ENCODE peak calls at places on chromosomes 11 and 22, in ten cellular contexts. One of them, this sample, is unnamed.

GRCh38 chr11:28529540-28530410 is 421.6 kb downstream of the METTL15 start:
- DNase-seq in lung: no peak
- DNase-seq in BE2C: peak; percentile 7
- DNase-seq in mesendoderm: peak; percentile 63
- DNase-seq in left lung: no peak
- DNase-seq in mucosa of descending colon: peak; percentile 42
- DNase-seq in A549: peak; percentile 40
- DNase-seq in left ventricle myocardium inferior: no peak
- DNase-seq in cardiac muscle cell: peak; percentile 70
- DNase-seq in SK-N-SH: peak; percentile 32
- DNase-seq in this sample: peak; percentile 52

GRCh38 chr11:64396079-64396591 is 37.2 kb downstream of the RPS6KA4 start:
- DNase-seq in lung: no peak
- DNase-seq in BE2C: no peak
- DNase-seq in mesendoderm: peak; percentile 93
- DNase-seq in left lung: no peak
- DNase-seq in mucosa of descending colon: no peak
- DNase-seq in A549: no peak
- DNase-seq in left ventricle myocardium inferior: no peak
- DNase-seq in cardiac muscle cell: peak; percentile 39
- DNase-seq in SK-N-SH: no peak
- DNase-seq in this sample: no peak

GRCh38 chr22:47571616-47572015 is 809.2 kb downstream of the TBC1D22A start:
- DNase-seq in lung: no peak
- DNase-seq in BE2C: no peak
- DNase-seq in mesendoderm: no peak
- DNase-seq in left lung: no peak
- DNase-seq in mucosa of descending colon: no peak
- DNase-seq in A549: no peak
- DNase-seq in left ventricle myocardium inferior: no peak
- DNase-seq in cardiac muscle cell: no peak
- DNase-seq in SK-N-SH: no peak
- DNase-seq in this sample: no peak

GRCh38 chr11:10301656-10302293 is 3.1 kb upstream of the ADM start:
- DNase-seq in lung: no peak
- DNase-seq in BE2C: no peak
- DNase-seq in mesendoderm: no peak
- DNase-seq in left lung: no peak
- DNase-seq in mucosa of descending colon: no peak
- DNase-seq in A549: no peak
- DNase-seq in left ventricle myocardium inferior: no peak
- DNase-seq in cardiac muscle cell: no peak
- DNase-seq in SK-N-SH: no peak
- DNase-seq in this sample: no peak

GRCh38 chr11:115527534-115528125 is 23.4 kb upstream of the CADM1 start:
- DNase-seq in lung: no peak
- DNase-seq in BE2C: no peak
- DNase-seq in mesendoderm: peak; percentile 86
- DNase-seq in left lung: no peak
- DNase-seq in mucosa of descending colon: peak; percentile 39
- DNase-seq in A549: no peak
- DNase-seq in left ventricle myocardium inferior: no peak
- DNase-seq in cardiac muscle cell: no peak
- DNase-seq in SK-N-SH: no peak
- DNase-seq in this sample: peak; percentile 47

GRCh38 chr22:38080847-38081635 is 2.9 kb downstream of the SLC16A8 start:
- DNase-seq in lung: no peak
- DNase-seq in BE2C: peak; percentile 64
- DNase-seq in mesendoderm: peak; percentile 53
- DNase-seq in left lung: peak; percentile 79
- DNase-seq in mucosa of descending colon: peak; percentile 24
- DNase-seq in A549: no peak
- DNase-seq in left ventricle myocardium inferior: peak; percentile 41
- DNase-seq in cardiac muscle cell: peak; percentile 78
- DNase-seq in SK-N-SH: peak; percentile 76
- DNase-seq in this sample: no peak

GRCh38 chr11:102849319-102849718 is 5.9 kb upstream of the MMP3 start:
- DNase-seq in lung: no peak
- DNase-seq in BE2C: no peak
- DNase-seq in mesendoderm: no peak
- DNase-seq in left lung: no peak
- DNase-seq in mucosa of descending colon: no peak
- DNase-seq in A549: no peak
- DNase-seq in left ventricle myocardium inferior: no peak
- DNase-seq in cardiac muscle cell: no peak
- DNase-seq in SK-N-SH: no peak
- DNase-seq in this sample: no peak

GRCh38 chr22:29344137-29344536 is 28.6 kb upstream of the RASL10A start:
- DNase-seq in lung: peak; percentile 72
- DNase-seq in BE2C: peak; percentile 87
- DNase-seq in mesendoderm: peak; percentile 37
- DNase-seq in left lung: peak; percentile 85
- DNase-seq in mucosa of descending colon: no peak
- DNase-seq in A549: peak; percentile 28
- DNase-seq in left ventricle myocardium inferior: peak; percentile 78
- DNase-seq in cardiac muscle cell: peak; percentile 55
- DNase-seq in SK-N-SH: peak; percentile 76
- DNase-seq in this sample: no peak

GRCh38 chr11:9525116-9525515 is 48.4 kb upstream of the WEE1 start:
- DNase-seq in lung: no peak
- DNase-seq in BE2C: no peak
- DNase-seq in mesendoderm: no peak
- DNase-seq in left lung: no peak
- DNase-seq in mucosa of descending colon: no peak
- DNase-seq in A549: no peak
- DNase-seq in left ventricle myocardium inferior: no peak
- DNase-seq in cardiac muscle cell: no peak
- DNase-seq in SK-N-SH: no peak
- DNase-seq in this sample: peak; percentile 66

GRCh38 chr11:61488651-61489291 is 19.8 kb upstream of the LRRC10B start:
- DNase-seq in lung: no peak
- DNase-seq in BE2C: peak; percentile 42
- DNase-seq in mesendoderm: peak; percentile 71
- DNase-seq in left lung: no peak
- DNase-seq in mucosa of descending colon: peak; percentile 86
- DNase-seq in A549: no peak
- DNase-seq in left ventricle myocardium inferior: peak; percentile 81
- DNase-seq in cardiac muscle cell: peak; percentile 42
- DNase-seq in SK-N-SH: peak; percentile 51
- DNase-seq in this sample: peak; percentile 71
- H3K4me3 ChIP-seq in lung: no peak overlapping the region
- H3K4me3 ChIP-seq in BE2C: peak overlapping the region; percentile 32
- H3K4me3 ChIP-seq in mesendoderm: no peak overlapping the region
- H3K4me3 ChIP-seq in left lung: no peak overlapping the region
- H3K4me3 ChIP-seq in mucosa of descending colon: no peak overlapping the region
- H3K4me3 ChIP-seq in A549: no peak overlapping the region
- H3K4me3 ChIP-seq in left ventricle myocardium inferior: peak overlapping the region; percentile 42
- H3K4me3 ChIP-seq in cardiac muscle cell: no peak overlapping the region
- H3K4me3 ChIP-seq in SK-N-SH: no peak overlapping the region
- H3K4me3 ChIP-seq in this sample: no peak overlapping the region

DNA sequence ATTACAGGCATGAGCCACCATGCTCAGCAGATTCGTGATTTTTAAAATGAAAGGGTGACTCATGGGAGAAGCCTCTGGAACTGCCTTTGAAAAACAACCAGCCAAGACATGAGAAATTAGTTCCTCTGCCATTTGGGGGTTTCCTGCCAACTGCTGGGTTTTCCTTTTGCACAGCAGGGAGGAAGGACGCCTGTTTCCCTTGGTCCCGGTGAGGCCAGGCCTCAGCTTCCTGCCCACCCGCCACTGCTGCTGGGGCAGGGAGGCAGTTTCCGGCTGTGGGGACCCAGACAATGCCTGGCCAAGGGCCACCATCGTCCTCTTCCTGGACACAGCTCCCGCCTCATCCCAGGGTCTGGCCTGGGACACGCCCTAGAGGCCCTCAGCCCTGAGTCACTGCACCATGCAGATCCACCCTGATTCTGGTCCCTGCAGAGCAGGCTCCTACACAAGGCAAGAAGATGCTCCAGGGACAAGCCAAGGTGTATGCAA is 10.2 kb downstream of the PPM1F start:
- DNase-seq in lung: peak; percentile 72
- DNase-seq in BE2C: no peak
- DNase-seq in mesendoderm: no peak
- DNase-seq in left lung: peak; percentile 87
- DNase-seq in mucosa of descending colon: peak; percentile 29
- DNase-seq in A549: peak; percentile 49
- DNase-seq in left ventricle myocardium inferior: peak; percentile 89
- DNase-seq in cardiac muscle cell: no peak
- DNase-seq in SK-N-SH: no peak
- DNase-seq in this sample: no peak
- H3K4me1 ChIP-seq in lung: peaks cover 3% of the 10 kb centered on the region
- H3K4me1 ChIP-seq in BE2C: peaks cover 3% of the 10 kb centered on the region
- H3K4me1 ChIP-seq in mesendoderm: peaks cover 4% of the 10 kb centered on the region
- H3K4me1 ChIP-seq in left lung: peaks cover 24% of the 10 kb centered on the region
- H3K4me1 ChIP-seq in mucosa of descending colon: peaks cover 14% of the 10 kb centered on the region
- H3K4me1 ChIP-seq in A549: peaks cover 21% of the 10 kb centered on the region
- H3K4me1 ChIP-seq in left ventricle myocardium inferior: peaks cover 99% of the 10 kb centered on the region
- H3K4me1 ChIP-seq in cardiac muscle cell: peaks cover 4% of the 10 kb centered on the region
- H3K4me1 ChIP-seq in SK-N-SH: peaks cover 19% of the 10 kb centered on the region
- H3K4me1 ChIP-seq in this sample: no peaks in the 10 kb centered on the region

GRCh38 chr11:62669420-62670161 is 1.9 kb upstream of the UQCC3 start:
- DNase-seq in lung: no peak
- DNase-seq in BE2C: no peak
- DNase-seq in mesendoderm: peak; percentile 52
- DNase-seq in left lung: no peak
- DNase-seq in mucosa of descending colon: peak; percentile 60
- DNase-seq in A549: peak; percentile 56
- DNase-seq in left ventricle myocardium inferior: no peak
- DNase-seq in cardiac muscle cell: no peak
- DNase-seq in SK-N-SH: no peak
- DNase-seq in this sample: peak; percentile 83
- H3K4me3 ChIP-seq in lung: no peak overlapping the region
- H3K4me3 ChIP-seq in BE2C: no peak overlapping the region
- H3K4me3 ChIP-seq in mesendoderm: no peak overlapping the region
- H3K4me3 ChIP-seq in left lung: no peak overlapping the region
- H3K4me3 ChIP-seq in mucosa of descending colon: no peak overlapping the region
- H3K4me3 ChIP-seq in A549: no peak overlapping the region
- H3K4me3 ChIP-seq in left ventricle myocardium inferior: no peak overlapping the region
- H3K4me3 ChIP-seq in cardiac muscle cell: no peak overlapping the region
- H3K4me3 ChIP-seq in SK-N-SH: no peak overlapping the region
- H3K4me3 ChIP-seq in this sample: no peak overlapping the region

GRCh38 chr11:68380786-68381622 is 68.6 kb downstream of the LRP5 start:
- DNase-seq in lung: no peak
- DNase-seq in BE2C: no peak
- DNase-seq in mesendoderm: peak; percentile 26
- DNase-seq in left lung: no peak
- DNase-seq in mucosa of descending colon: no peak
- DNase-seq in A549: peak; percentile 68
- DNase-seq in left ventricle myocardium inferior: peak; percentile 42
- DNase-seq in cardiac muscle cell: no peak
- DNase-seq in SK-N-SH: no peak
- DNase-seq in this sample: no peak
- H3K4me1 ChIP-seq in lung: no peaks in the 10 kb centered on the region
- H3K4me1 ChIP-seq in BE2C: no peaks in the 10 kb centered on the region
- H3K4me1 ChIP-seq in mesendoderm: no peaks in the 10 kb centered on the region
- H3K4me1 ChIP-seq in left lung: peaks cover 25% of the 10 kb centered on the region
- H3K4me1 ChIP-seq in mucosa of descending colon: peaks cover 28% of the 10 kb centered on the region
- H3K4me1 ChIP-seq in A549: peaks cover 39% of the 10 kb centered on the region
- H3K4me1 ChIP-seq in left ventricle myocardium inferior: peaks cover 82% of the 10 kb centered on the region
- H3K4me1 ChIP-seq in cardiac muscle cell: no peaks in the 10 kb centered on the region
- H3K4me1 ChIP-seq in SK-N-SH: peaks cover 39% of the 10 kb centered on the region
- H3K4me1 ChIP-seq in this sample: no peaks in the 10 kb centered on the region

GRCh38 chr11:69644071-69644961 is 3.4 kb downstream of the CCND1 start:
- DNase-seq in lung: peak; percentile 90
- DNase-seq in BE2C: peak; percentile 85
- DNase-seq in mesendoderm: no peak
- DNase-seq in left lung: peak; percentile 93
- DNase-seq in mucosa of descending colon: peak; percentile 68
- DNase-seq in A549: peak; percentile 79
- DNase-seq in left ventricle myocardium inferior: peak; percentile 82
- DNase-seq in cardiac muscle cell: peak; percentile 74
- DNase-seq in SK-N-SH: peak; percentile 72
- DNase-seq in this sample: peak; percentile 58
- H3K4me3 ChIP-seq in lung: no peak overlapping the region
- H3K4me3 ChIP-seq in BE2C: peak overlapping the region; percentile 95
- H3K4me3 ChIP-seq in mesendoderm: no peak overlapping the region
- H3K4me3 ChIP-seq in left lung: no peak overlapping the region
- H3K4me3 ChIP-seq in mucosa of descending colon: no peak overlapping the region
- H3K4me3 ChIP-seq in A549: peak overlapping the region; percentile 91
- H3K4me3 ChIP-seq in left ventricle myocardium inferior: peak overlapping the region; percentile 96
- H3K4me3 ChIP-seq in cardiac muscle cell: no peak overlapping the region
- H3K4me3 ChIP-seq in SK-N-SH: peak overlapping the region; percentile 95
- H3K4me3 ChIP-seq in this sample: no peak overlapping the region

GRCh38 chr11:73272680-73273038 is 521 bp downstream of the P2RY6 start:
- DNase-seq in lung: no peak
- DNase-seq in BE2C: no peak
- DNase-seq in mesendoderm: no peak
- DNase-seq in left lung: no peak
- DNase-seq in mucosa of descending colon: no peak
- DNase-seq in A549: no peak
- DNase-seq in left ventricle myocardium inferior: no peak
- DNase-seq in cardiac muscle cell: no peak
- DNase-seq in SK-N-SH: no peak
- DNase-seq in this sample: no peak
- H3K4me1 ChIP-seq in lung: no peaks in the 10 kb centered on the region
- H3K4me1 ChIP-seq in BE2C: peaks cover 38% of the 10 kb centered on the region
- H3K4me1 ChIP-seq in mesendoderm: peaks cover 2% of the 10 kb centered on the region
- H3K4me1 ChIP-seq in left lung: peaks cover 12% of the 10 kb centered on the region
- H3K4me1 ChIP-seq in mucosa of descending colon: peaks cover 12% of the 10 kb centered on the region
- H3K4me1 ChIP-seq in A549: peaks cover 47% of the 10 kb centered on the region
- H3K4me1 ChIP-seq in left ventricle myocardium inferior: peaks cover 31% of the 10 kb centered on the region
- H3K4me1 ChIP-seq in cardiac muscle cell: peaks cover 4% of the 10 kb centered on the region
- H3K4me1 ChIP-seq in SK-N-SH: peaks cover 62% of the 10 kb centered on the region
- H3K4me1 ChIP-seq in this sample: peaks cover 19% of the 10 kb centered on the region